ENCODE peak calls at places on chromosomes 6 and 20, in eight cellular contexts. Q is COR-L47, P is H1, I is HFF-Myc, J is stomach, X is HEK293T, V is naive B cell, S is left colon. U is an unnamed sample.
A peak's percentile ranks its signal among the peaks of the same experiment; 100 is the strongest.

GRCh38 chr6:370555-370954 is 21.0 kb upstream of the IRF4 start:
- DNase-seq in Q (no peak), I (no peak), S (no peak), X (no peak), J (no peak), V (no peak), P (no peak), U (no peak)

GRCh38 chr6:15495375-15495901 is 167.4 kb downstream of the DTNBP1 start:
- DNase-seq in Q (no peak), I (no peak), V (no peak), S (no peak), P (no peak), X (no peak), J (no peak), U (no peak)

GRCh38 chr6:101445527-101445926 is 52.0 kb downstream of the GRIK2 start:
- DNase-seq in J (no peak), V (no peak), I (peak; percentile 61), P (no peak), S (no peak), X (no peak), Q (no peak), U (no peak)

GRCh38 chr20:1403624-1404023 is 10.8 kb upstream of the FKBP1A start:
- DNase-seq in I (no peak), S (no peak), V (no peak), X (no peak), Q (no peak), P (no peak), J (no peak), U (no peak)

GRCh38 chr20:58046311-58046710 is 182.1 kb downstream of the ANKRD60 start:
- DNase-seq in S (no peak), Q (no peak), P (peak; percentile 28), X (no peak), J (no peak), V (no peak), I (no peak), U (no peak)

GRCh38 chr6:18248698-18249097 is 15.6 kb downstream of the DEK start:
- DNase-seq in X (no peak), V (no peak), Q (no peak), I (no peak), S (no peak), P (no peak), J (no peak), U (no peak)

GRCh38 chr6:32439708-32440214 is at the start of gene HLA-DRA:
- DNase-seq in Q (no peak), V (peak; percentile 95), I (peak; percentile 20), X (peak; percentile 71), S (no peak), P (peak; percentile 51), J (no peak), U (no peak)

GRCh38 chr6:98653171-98653570 is 181.2 kb upstream of the POU3F2 start:
- DNase-seq in X (no peak), V (no peak), P (no peak), S (no peak), J (no peak), I (no peak), Q (no peak), U (no peak)

GRCh38 chr20:1119524-1119923 is 1.1 kb downstream of the PSMF1 start:
- DNase-seq in V (no peak), S (no peak), X (no peak), P (no peak), J (no peak), Q (no peak), I (no peak), U (no peak)

GRCh38 chr6:73054958-73055357 is 170.3 kb downstream of the KHDC1L start:
- DNase-seq in I (no peak), P (no peak), V (no peak), J (no peak), Q (no peak), S (no peak), X (no peak), U (no peak)

GRCh38 chr6:40960784-40961430 is 78.1 kb downstream of the UNC5CL start:
- DNase-seq in S (no peak), V (no peak), I (no peak), X (no peak), P (no peak), Q (no peak), J (no peak), U (no peak)

GRCh38 chr6:3135668-3136297 is 17.3 kb downstream of the BPHL start:
- DNase-seq in X (no peak), Q (no peak), J (peak; percentile 61), I (no peak), V (no peak), P (no peak), S (no peak), U (no peak)

U was measured in pancreas.